ENCODE peak calls at places on chromosomes 16 and 17, in seven cellular contexts. Z, I, L, Q, T, A and V are unnamed samples.

GRCh38 chr17:2937331-2938003 is 125.9 kb downstream of the OR1D5 start:
- DNase-seq in T (no peak), Q (no peak), L (no peak), I (no peak), Z (no peak), A (no peak), V (no peak)

GRCh38 chr16:29809850-29810698 is 1.9 kb upstream of the PRRT2 start:
- DNase-seq in Z (no peak), Q (no peak), L (peak; percentile 11), I (no peak), A (no peak), T (no peak), V (no peak)

GRCh38 chr17:27633312-27634025 is 2.5 kb downstream of the LGALS9 start:
- DNase-seq in Q (no peak), T (no peak), I (no peak), Z (no peak), L (no peak), A (no peak), V (no peak)

GRCh38 chr17:3035256-3035967 is 28.0 kb downstream of the OR1D5 start:
- DNase-seq in Q (no peak), T (no peak), I (no peak), L (no peak), Z (no peak), A (no peak), V (no peak)

GRCh38 chr17:82937411-82938371 is 97.9 kb upstream of the ZNF750 start:
- DNase-seq in Z (no peak), T (no peak), L (no peak), A (no peak), Q (no peak), I (no peak), V (peak; percentile 16)

GRCh38 chr16:69217433-69217832 is 30.5 kb downstream of the SNTB2 start:
- DNase-seq in T (no peak), A (no peak), I (no peak), Q (no peak), L (no peak), Z (no peak), V (no peak)

GRCh38 chr16:58299757-58300349 is 5.0 kb upstream of the PRSS54 start:
- DNase-seq in I (no peak), Z (no peak), T (no peak), Q (no peak), A (no peak), L (no peak), V (no peak)

GRCh38 chr16:75401697-75402096 is 31.6 kb downstream of the CFDP1 start:
- DNase-seq in L (no peak), Z (no peak), T (no peak), I (no peak), Q (no peak), A (no peak), V (no peak)

GRCh38 chr17:39872700-39873099 is 4.7 kb downstream of the ZPBP2 start:
- DNase-seq in L (no peak), Z (no peak), A (no peak), Q (no peak), I (no peak), T (no peak), V (no peak)

GRCh38 chr17:13030459-13031305 is 12.9 kb upstream of the ELAC2 start:
- DNase-seq in I (no peak), L (peak; percentile 69), Q (no peak), Z (peak; percentile 55), A (no peak), T (peak; percentile 32), V (no peak)

GRCh38 chr17:77160032-77160876 is 19.5 kb downstream of the SEC14L1 start:
- DNase-seq in L (no peak), Q (no peak), A (no peak), Z (no peak), I (no peak), T (no peak), V (no peak)

GRCh38 chr16:1788708-1789100 is 4.8 kb downstream of the IGFALS start:
- DNase-seq in A (no peak), Q (no peak), T (no peak), I (no peak), Z (no peak), L (no peak), V (no peak)

GRCh38 chr17:78844301-78845005 is 3.8 kb upstream of the USP36 start:
- DNase-seq in Q (no peak), I (no peak), Z (no peak), A (no peak), L (no peak), T (no peak), V (no peak)

GRCh38 chr16:57229079-57229478 is 16.0 kb upstream of the ARL2BP start:
- DNase-seq in I (no peak), L (no peak), T (no peak), A (no peak), Q (no peak), Z (no peak), V (no peak)

GRCh38 chr17:67171560-67171959 is 73.4 kb downstream of the HELZ start:
- DNase-seq in I (no peak), Q (no peak), Z (no peak), A (no peak), L (no peak), T (peak; percentile 12), V (no peak)

GRCh38 chr16:73020409-73020884 is 27.5 kb downstream of the ZFHX3 start:
- DNase-seq in Q (no peak), T (no peak), A (no peak), L (no peak), Z (no peak), I (peak; percentile 65), V (no peak)

GRCh38 chr16:30924086-30924714 is 828 bp downstream of the FBXL19 start:
- DNase-seq in L (no peak), T (no peak), Q (no peak), A (no peak), I (no peak), Z (no peak), V (no peak)

GRCh38 chr17:12958786-12959185 is 59.0 kb downstream of the ELAC2 start:
- DNase-seq in Q (no peak), L (no peak), Z (no peak), T (no peak), A (no peak), I (no peak), V (no peak)

GRCh38 chr17:33888455-33888854 is 366.6 kb upstream of the CCL2 start:
- DNase-seq in Z (no peak), T (no peak), Q (no peak), I (no peak), L (no peak), A (no peak), V (no peak)